ENCODE peak calls at places on chromosomes 4 and X, in four cellular contexts. X is HCEC 1CT, W is endodermal cell, H is H54. D is an unnamed sample.
A peak's percentile ranks its signal among the peaks of the same experiment; 100 is the strongest.

GRCh38 chrX:116281106-116281505 is 110.6 kb downstream of the AGTR2 start:
- DNase-seq in H (no peak), W (no peak), X (no peak), D (no peak)

GRCh38 chr4:108272566-108272965 is 103.8 kb upstream of the LEF1 start:
- DNase-seq in W (no peak), X (peak; percentile 49), H (no peak), D (peak; percentile 74)

GRCh38 chr4:38694330-38694729 is 30.3 kb downstream of the KLF3 start:
- DNase-seq in H (no peak), X (no peak), W (no peak), D (no peak)

GRCh38 chr4:3744901-3745300 is 21.3 kb upstream of the ADRA2C start:
- DNase-seq in W (no peak), H (no peak), X (no peak), D (no peak)

GRCh38 chrX:65528293-65528692 is 6.3 kb downstream of the LAS1L start:
- DNase-seq in W (no peak), H (no peak), X (no peak), D (no peak)

GRCh38 chr4:163415668-163416067 is 57.9 kb downstream of the TKTL2 start:
- DNase-seq in H (no peak), W (no peak), X (no peak), D (no peak)

GRCh38 chrX:17830211-17830610 is 30.9 kb downstream of the RAI2 start:
- DNase-seq in X (no peak), H (no peak), W (no peak), D (no peak)

GRCh38 chrX:9019151-9019550 is 14.8 kb downstream of the FAM9B start:
- DNase-seq in W (no peak), X (no peak), H (no peak), D (peak; percentile 3)

D was measured in ELR.